ENCODE peak calls at places on chromosome 16, in six cellular contexts. P is SJSA1, V is AG04450, L is ascending aorta, M is body of pancreas, S is heart right ventricle. D is an unnamed sample. For H3K27me3, the result is how much of the 10 kb centered on the place peaks cover.

GRCh38 chr16:12673466-12673865 is 130.2 kb downstream of the CPPED1 start:
- DNase-seq in M (no peak), L (no peak), S (no peak), V (no peak), P (no peak), D (no peak)

GRCh38 chr16:69396187-69397061 is 10.6 kb upstream of the TERF2 start:
- DNase-seq in S (peak), M (peak), L (no peak), V (peak), P (peak), D (peak)

GRCh38 chr16:16118337-16118736 is 105.0 kb downstream of the ABCC6 start:
- DNase-seq in P (no peak), L (no peak), S (no peak), M (no peak), V (no peak), D (no peak)

GRCh38 chr16:67456383-67457140 is 24.4 kb downstream of the ATP6V0D1 start:
- DNase-seq in L (peak), S (peak), P (no peak), M (peak), V (no peak), D (peak)

GRCh38 chr16:1098266-1098991 is 2.4 kb upstream of the C1QTNF8 start:
- DNase-seq in L (no peak), V (no peak), M (no peak), S (no peak), P (no peak), D (no peak)

GRCh38 chr16:12276631-12277030 is 300.1 kb downstream of the SNX29 start:
- DNase-seq in S (no peak), P (no peak), L (no peak), V (no peak), M (no peak), D (no peak)

GRCh38 chr16:11429823-11430222 is 84.6 kb downstream of the RMI2 start:
- DNase-seq in L (no peak), P (no peak), S (no peak), V (no peak), M (peak), D (peak)

GRCh38 chr16:54402270-54402669 is 115.7 kb upstream of the IRX3 start:
- DNase-seq in P (no peak), S (peak), V (no peak), L (no peak), M (no peak), D (no peak)

GRCh38 chr16:10598157-10598556 is 17.8 kb upstream of the EMP2 start:
- DNase-seq in M (no peak), P (no peak), V (no peak), S (peak), L (no peak), D (peak)

GRCh38 chr16:79132745-79133144 is 467.8 kb downstream of the MAF start:
- DNase-seq in S (peak), L (no peak), P (no peak), V (no peak), M (peak), D (no peak)

GRCh38 chr16:52492789-52493357 is 54.1 kb downstream of the TOX3 start:
- DNase-seq in M (peak), S (no peak), P (no peak), L (no peak), V (no peak), D (peak)

GRCh38 chr16:17339764-17340541 is 130.8 kb downstream of the XYLT1 start:
- DNase-seq in P (no peak), V (no peak), S (no peak), L (no peak), M (no peak), D (peak)

GRCh38 chr16:28534542-28535373 is 4.0 kb downstream of the NUPR1 start:
- DNase-seq in L (peak), M (peak), P (no peak), S (no peak), V (no peak), D (no peak)

GRCh38 chr16:78230832-78231231 is 131.4 kb downstream of the WWOX start:
- DNase-seq in S (no peak), L (no peak), V (no peak), M (no peak), P (no peak), D (peak)

GRCh38 chr16:84571010-84571409 is 46.9 kb downstream of the COTL1 start:
- DNase-seq in P (no peak), V (no peak), S (no peak), L (no peak), M (no peak), D (no peak)

GRCh38 chr16:84215531-84215930 is 24.3 kb downstream of the KCNG4 start:
- DNase-seq in S (no peak), M (no peak), P (no peak), V (no peak), L (no peak), D (no peak)

GRCh38 chr16:29192329-29193247 is 207.7 kb downstream of the LAT start:
- DNase-seq in P (peak), S (no peak), L (no peak), V (no peak), M (no peak), D (no peak)

GRCh38 chr16:78816499-78817441 is 717.3 kb downstream of the WWOX start:
- DNase-seq in M (peak), L (no peak), S (peak), P (no peak), V (no peak), D (no peak)

GRCh38 chr16:66344533-66345145 is 21.9 kb upstream of the CDH5 start:
- DNase-seq in L (no peak), V (no peak), S (peak), P (no peak), M (peak), D (peak)

GRCh38 chr16:89722392-89723278 is 1.3 kb downstream of the ZNF276 start:
- DNase-seq in S (peak), M (peak), V (no peak), P (no peak), L (peak), D (peak)

GRCh38 chr16:73023320-73023719 is 24.6 kb downstream of the ZFHX3 start:
- DNase-seq in S (no peak), M (no peak), L (no peak), V (no peak), P (no peak), D (no peak)

GRCh38 chr16:86432691-86433090 is 77.6 kb upstream of the FOXF1 start:
- DNase-seq in P (no peak), L (no peak), S (no peak), M (no peak), V (no peak), D (no peak)

GRCh38 chr16:57667526-57668258 is 414 bp upstream of the ADGRG3 start:
- DNase-seq in S (no peak), P (no peak), V (no peak), M (no peak), L (no peak), D (no peak)

GRCh38 chr16:57665541-57665940 is 2.6 kb upstream of the ADGRG3 start:
- DNase-seq in M (no peak), L (no peak), V (no peak), S (no peak), P (no peak), D (no peak)

GRCh38 chr16:57667069-57667525 is 1.0 kb upstream of the ADGRG3 start:
- DNase-seq in M (no peak), L (no peak), P (no peak), S (no peak), V (no peak), D (no peak)

GRCh38 chr16:57668259-57668563 is at the start of gene ADGRG3:
- DNase-seq in P (no peak), M (no peak), S (no peak), L (no peak), V (no peak), D (no peak)

DNA sequence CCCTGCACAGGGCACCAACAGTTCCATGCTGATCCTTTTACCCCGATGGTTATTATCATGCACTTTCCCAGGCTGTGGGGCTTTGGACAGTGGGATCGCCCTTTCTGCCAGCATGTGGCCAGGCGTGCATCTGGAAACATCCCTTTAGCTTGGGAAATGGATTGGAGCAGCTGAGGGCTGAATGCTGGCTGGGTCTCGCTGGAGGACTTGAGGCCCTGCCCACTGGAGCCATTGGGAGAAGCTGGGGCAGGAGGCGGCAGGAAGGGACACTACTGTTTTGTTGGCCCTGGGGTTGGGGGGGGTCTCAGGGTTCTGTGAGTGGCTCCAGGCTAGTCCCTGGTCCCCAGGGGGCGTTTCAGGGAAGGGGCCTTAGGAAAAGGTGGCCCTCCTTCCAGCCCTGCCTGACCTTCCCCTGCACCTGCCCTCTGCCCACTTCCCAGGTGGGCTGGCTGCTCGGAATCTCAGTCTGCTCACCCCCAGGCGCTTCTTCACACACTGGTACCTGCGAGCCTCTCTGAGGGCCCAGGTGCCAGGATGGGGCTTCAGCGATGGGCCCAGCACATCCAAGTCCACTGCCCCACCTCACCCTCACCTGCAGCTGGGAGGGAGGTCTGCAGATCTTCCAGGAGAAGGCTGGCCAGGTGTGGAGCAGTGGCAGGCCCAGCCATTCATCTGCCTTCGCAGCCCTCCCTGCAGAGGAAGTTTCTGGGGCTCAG is 1.6 kb upstream of the ADGRG3 start:
- DNase-seq in S (no peak), M (no peak), V (no peak), L (no peak), P (no peak), D (no peak)
- H3K27me3 ChIP-seq in S (under half), M (under half), V (under half), L (under half), P (under half), D (under half)

DNA sequence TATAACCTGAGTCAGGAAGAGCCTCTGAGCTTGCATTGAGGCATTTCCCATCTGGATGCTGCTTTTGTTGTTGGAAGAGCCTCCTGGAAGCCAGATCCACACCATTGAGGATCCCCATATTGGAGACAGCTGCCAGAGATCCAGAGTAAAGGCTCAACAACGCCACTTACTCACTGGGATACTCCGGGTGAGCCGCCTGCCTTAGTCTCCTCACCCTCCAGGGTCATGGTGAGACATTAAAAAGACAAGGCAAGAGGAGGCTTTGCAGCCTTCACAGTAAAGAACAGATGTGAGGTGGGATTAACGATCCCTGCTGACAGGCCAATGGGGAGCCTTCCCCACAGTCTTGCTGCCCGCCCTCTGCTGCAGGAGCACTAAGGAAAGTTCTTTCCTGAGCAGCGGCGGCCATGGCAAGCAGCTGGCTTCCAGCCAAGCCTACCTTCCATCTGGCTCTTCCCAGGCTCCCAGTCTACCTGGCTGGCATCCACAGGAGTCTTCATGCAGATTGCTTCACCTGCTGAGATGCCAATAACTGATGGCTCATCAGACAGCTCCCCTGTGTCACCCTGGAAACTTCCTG is 198.5 kb downstream of the CYLD start:
- DNase-seq in L (no peak), P (no peak), S (no peak), M (peak), V (no peak), D (no peak)
- H3K27me3 ChIP-seq in L (under half), P (under half), S (under half), M (under half), V (under half), D (under half)

DNA sequence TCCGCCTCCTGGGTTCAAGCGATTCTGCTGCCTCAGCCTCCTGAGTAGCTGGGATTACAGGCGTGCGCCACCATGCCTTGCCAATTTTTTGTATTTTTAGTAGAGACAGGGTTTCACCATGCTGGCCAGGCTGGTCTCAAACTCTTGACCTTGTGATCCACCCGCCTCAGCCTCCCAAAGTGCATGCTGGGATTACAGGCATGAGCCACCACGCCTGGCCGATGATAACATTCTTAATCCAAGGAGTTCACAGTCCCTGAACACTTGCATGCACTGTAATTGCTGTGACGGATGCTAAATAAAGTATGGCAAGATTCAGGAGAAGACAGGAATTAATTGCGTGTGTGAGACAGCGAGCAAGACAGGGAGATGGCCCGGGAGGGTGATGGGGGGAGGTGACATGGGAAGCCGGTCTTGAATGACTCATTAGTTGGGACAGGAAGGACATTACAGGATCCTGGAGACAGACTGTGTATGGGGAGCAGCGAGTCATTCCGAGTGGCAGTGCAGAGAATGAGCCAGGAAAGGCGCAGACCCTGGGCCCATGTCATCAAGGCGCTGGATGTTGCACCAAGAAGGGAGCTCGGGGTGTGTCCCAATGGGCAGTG is 6.7 kb downstream of the ABCA3 start:
- DNase-seq in V (no peak), L (no peak), S (no peak), M (no peak), P (peak), D (no peak)
- H3K27me3 ChIP-seq in V (under half), L (under half), S (under half), M (under half), P (half or more), D (under half)

GRCh38 chr16:30677931-30678585 is 19.8 kb downstream of the FBRS start:
- DNase-seq in L (no peak), P (no peak), S (no peak), M (no peak), V (no peak), D (no peak)
- H3K27me3 ChIP-seq in L (under half), P (under half), S (under half), M (under half), V (under half), D (under half)

GRCh38 chr16:6021544-6021943 is 923.9 kb upstream of the EEF2KMT start:
- DNase-seq in L (no peak), V (no peak), M (no peak), P (no peak), S (no peak), D (no peak)
- H3K27me3 ChIP-seq in L (under half), V (under half), M (under half), P (under half), S (half or more), D (under half)

GRCh38 chr16:3003582-3004270 is 9.0 kb upstream of the CLDN9 start:
- DNase-seq in V (peak), S (peak), P (peak), M (peak), L (peak), D (peak)
- H3K27me3 ChIP-seq in V (under half), S (half or more), P (half or more), M (under half), L (under half), D (under half)

DNA sequence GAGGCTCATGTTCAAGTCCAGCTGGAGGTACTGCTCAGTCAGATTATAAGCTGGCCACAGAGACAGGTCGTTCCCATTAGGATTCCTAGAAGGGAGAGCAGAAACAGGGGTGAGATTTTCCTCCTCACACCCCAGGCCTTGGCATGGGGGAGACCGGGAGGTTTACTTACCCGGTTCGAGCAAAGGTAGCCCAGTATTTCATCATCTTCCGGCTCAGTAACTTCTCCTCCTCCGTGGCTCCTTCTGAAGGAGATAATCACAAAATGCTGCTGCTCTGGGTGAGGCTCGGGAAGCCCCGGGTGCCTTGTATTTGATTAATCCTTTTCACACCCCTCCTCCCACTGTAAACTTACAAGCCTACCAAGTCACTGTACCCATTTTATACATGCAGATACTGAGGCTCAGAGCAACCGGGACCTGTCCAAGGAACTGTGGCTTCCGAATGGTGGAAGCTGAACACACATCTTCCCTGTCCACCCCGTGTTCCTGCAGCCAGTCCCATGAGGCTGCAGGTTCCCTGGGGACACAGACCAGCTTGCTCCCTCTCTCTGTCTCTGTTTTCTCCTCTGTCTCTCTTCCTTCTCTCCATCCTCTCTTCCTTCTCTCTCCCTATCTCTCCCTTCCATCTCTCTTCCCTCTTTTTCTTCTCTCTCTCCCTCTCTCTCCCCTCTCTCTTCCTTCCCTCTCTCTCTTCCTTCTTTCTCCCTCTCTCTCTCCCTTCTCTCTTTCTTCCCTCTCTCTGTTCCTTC is 13.9 kb upstream of the CES1 start:
- DNase-seq in V (no peak), S (no peak), P (no peak), L (no peak), M (no peak), D (no peak)
- H3K27me3 ChIP-seq in V (under half), S (half or more), P (under half), L (under half), M (under half), D (under half)

GRCh38 chr16:49862694-49863093 is 6.8 kb upstream of the ZNF423 start:
- DNase-seq in P (no peak), V (no peak), S (no peak), L (no peak), M (no peak), D (no peak)

GRCh38 chr16:49859139-49859947 is 3.4 kb upstream of the ZNF423 start:
- DNase-seq in L (no peak), M (peak), V (no peak), S (peak), P (no peak), D (no peak)

GRCh38 chr16:49858200-49859129 is 2.6 kb upstream of the ZNF423 start:
- DNase-seq in M (peak), V (no peak), P (no peak), L (no peak), S (peak), D (no peak)

GRCh38 chr16:49861299-49861698 is 5.4 kb upstream of the ZNF423 start:
- DNase-seq in S (no peak), M (no peak), V (no peak), L (no peak), P (no peak), D (no peak)

GRCh38 chr16:49860593-49860992 is 4.7 kb upstream of the ZNF423 start:
- DNase-seq in M (no peak), L (no peak), S (no peak), V (no peak), P (no peak), D (no peak)
- H3K27me3 ChIP-seq in M (under half), L (under half), S (under half), V (under half), P (half or more), D (under half)